ENCODE peak calls at places on chromosomes 11 and 22, in nine cellular contexts. One of them, this sample, is unnamed.

GRCh38 chr11:105344938-105345337 is 205.4 kb upstream of the CARD18 start:
- DNase-seq in uterus: no peak
- DNase-seq in transverse colon: no peak
- DNase-seq in A549: no peak
- DNase-seq in esophagus squamous epithelium: no peak
- DNase-seq in lower leg skin: no peak
- DNase-seq in HepG2: no peak
- DNase-seq in HCT116: no peak
- DNase-seq in GM12891: no peak
- DNase-seq in this sample: no peak

GRCh38 chr22:38214248-38215056 is 12.7 kb downstream of the MAFF start:
- DNase-seq in uterus: peak; percentile 62
- DNase-seq in transverse colon: peak; percentile 83
- DNase-seq in A549: no peak
- DNase-seq in esophagus squamous epithelium: no peak
- DNase-seq in lower leg skin: peak; percentile 91
- DNase-seq in HepG2: no peak
- DNase-seq in HCT116: no peak
- DNase-seq in GM12891: peak; percentile 66
- DNase-seq in this sample: peak; percentile 79

GRCh38 chr22:22578702-22579424 is 19.8 kb upstream of the PRAME start:
- DNase-seq in uterus: no peak
- DNase-seq in transverse colon: no peak
- DNase-seq in A549: no peak
- DNase-seq in esophagus squamous epithelium: no peak
- DNase-seq in lower leg skin: no peak
- DNase-seq in HepG2: no peak
- DNase-seq in HCT116: no peak
- DNase-seq in GM12891: no peak
- DNase-seq in this sample: no peak

GRCh38 chr11:68509105-68509504 is 48.6 kb downstream of the PPP6R3 start:
- DNase-seq in uterus: no peak
- DNase-seq in transverse colon: no peak
- DNase-seq in A549: no peak
- DNase-seq in esophagus squamous epithelium: no peak
- DNase-seq in lower leg skin: no peak
- DNase-seq in HepG2: no peak
- DNase-seq in HCT116: no peak
- DNase-seq in GM12891: no peak
- DNase-seq in this sample: no peak

GRCh38 chr22:27726726-27727449 is 74.7 kb downstream of the MN1 start:
- DNase-seq in uterus: peak; percentile 59
- DNase-seq in transverse colon: peak; percentile 28
- DNase-seq in A549: peak; percentile 52
- DNase-seq in esophagus squamous epithelium: peak; percentile 26
- DNase-seq in lower leg skin: no peak
- DNase-seq in HepG2: peak; percentile 4
- DNase-seq in HCT116: no peak
- DNase-seq in GM12891: no peak
- DNase-seq in this sample: peak; percentile 88

GRCh38 chr22:35327690-35328471 is 28.2 kb downstream of the TOM1 start:
- DNase-seq in uterus: no peak
- DNase-seq in transverse colon: no peak
- DNase-seq in A549: no peak
- DNase-seq in esophagus squamous epithelium: no peak
- DNase-seq in lower leg skin: no peak
- DNase-seq in HepG2: no peak
- DNase-seq in HCT116: no peak
- DNase-seq in GM12891: no peak
- DNase-seq in this sample: no peak

GRCh38 chr22:40463017-40463631 is 92.7 kb downstream of the SGSM3 start:
- DNase-seq in uterus: no peak
- DNase-seq in transverse colon: peak; percentile 27
- DNase-seq in A549: no peak
- DNase-seq in esophagus squamous epithelium: no peak
- DNase-seq in lower leg skin: no peak
- DNase-seq in HepG2: no peak
- DNase-seq in HCT116: no peak
- DNase-seq in GM12891: no peak
- DNase-seq in this sample: peak; percentile 55

GRCh38 chr11:8250446-8250845 is 13.2 kb downstream of the LMO1 start:
- DNase-seq in uterus: no peak
- DNase-seq in transverse colon: no peak
- DNase-seq in A549: no peak
- DNase-seq in esophagus squamous epithelium: no peak
- DNase-seq in lower leg skin: peak; percentile 76
- DNase-seq in HepG2: no peak
- DNase-seq in HCT116: no peak
- DNase-seq in GM12891: no peak
- DNase-seq in this sample: no peak

GRCh38 chr11:33913991-33914390 is 22.1 kb upstream of the LMO2 start:
- DNase-seq in uterus: no peak
- DNase-seq in transverse colon: no peak
- DNase-seq in A549: no peak
- DNase-seq in esophagus squamous epithelium: no peak
- DNase-seq in lower leg skin: no peak
- DNase-seq in HepG2: no peak
- DNase-seq in HCT116: no peak
- DNase-seq in GM12891: no peak
- DNase-seq in this sample: no peak

GRCh38 chr22:17807571-17808410 is 33.5 kb upstream of the BID start:
- DNase-seq in uterus: no peak
- DNase-seq in transverse colon: no peak
- DNase-seq in A549: no peak
- DNase-seq in esophagus squamous epithelium: no peak
- DNase-seq in lower leg skin: no peak
- DNase-seq in HepG2: no peak
- DNase-seq in HCT116: no peak
- DNase-seq in GM12891: no peak
- DNase-seq in this sample: no peak

GRCh38 chr11:104897891-104898684 is at the start of gene CASP12:
- DNase-seq in uterus: peak; percentile 16
- DNase-seq in transverse colon: no peak
- DNase-seq in A549: no peak
- DNase-seq in esophagus squamous epithelium: no peak
- DNase-seq in lower leg skin: no peak
- DNase-seq in HepG2: no peak
- DNase-seq in HCT116: no peak
- DNase-seq in GM12891: no peak
- DNase-seq in this sample: no peak

DNA sequence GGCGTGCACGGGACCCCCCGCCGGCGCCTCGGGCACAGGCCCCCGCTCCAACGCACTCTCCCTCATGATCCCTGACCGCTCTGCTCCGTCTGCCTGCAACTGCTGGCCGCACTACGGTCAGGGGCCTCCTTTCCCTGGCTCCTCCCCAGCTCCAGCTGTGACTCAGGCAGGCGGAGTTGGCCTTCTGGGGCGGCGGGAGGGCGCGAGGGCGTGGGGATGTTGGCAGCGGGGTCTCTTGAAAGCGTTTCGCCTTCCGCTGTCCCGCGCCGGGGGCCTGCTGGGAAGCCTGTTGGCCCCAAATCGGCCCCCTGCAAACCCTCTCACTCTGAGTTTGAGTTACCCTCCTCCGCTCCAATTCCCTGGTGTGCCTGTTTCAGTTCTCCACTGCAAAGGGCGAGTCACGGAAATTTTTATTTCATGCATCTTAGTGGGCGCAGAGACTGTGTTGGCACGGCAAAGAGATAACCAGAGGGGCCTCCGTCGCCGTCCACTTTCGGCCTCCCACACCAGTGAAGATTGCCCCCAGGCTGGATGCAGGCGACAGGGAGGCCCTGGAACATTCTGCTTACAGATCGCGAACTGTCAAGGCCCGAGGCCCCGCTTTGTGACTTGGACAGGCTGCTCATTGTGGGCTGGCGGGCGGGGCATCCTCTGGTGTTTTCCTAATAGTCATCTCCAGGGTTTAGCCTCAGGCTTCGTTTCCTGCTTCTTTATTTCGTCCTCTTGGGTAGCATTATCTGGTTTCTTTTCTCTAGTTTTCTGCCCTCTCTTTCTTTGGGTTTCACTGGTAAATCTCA is at the start of gene CAVIN3:
- DNase-seq in uterus: peak; percentile 89
- DNase-seq in transverse colon: peak; percentile 59
- DNase-seq in A549: peak; percentile 23
- DNase-seq in esophagus squamous epithelium: peak; percentile 27
- DNase-seq in lower leg skin: peak; percentile 97
- DNase-seq in HepG2: no peak
- DNase-seq in HCT116: peak; percentile 48
- DNase-seq in GM12891: peak; percentile 13
- DNase-seq in this sample: peak; percentile 23
- TF ChIP-seq POLR2A in uterus: peak; percentile 39
- TF ChIP-seq POLR2A in transverse colon: peak; percentile 52
- TF ChIP-seq POLR2A in A549: peak; percentile 57
- TF ChIP-seq POLR2A in esophagus squamous epithelium: peak; percentile 76
- TF ChIP-seq POLR2A in lower leg skin: no peak
- TF ChIP-seq POLR2A in HepG2: no peak
- TF ChIP-seq POLR2A in HCT116: peak; percentile 37
- TF ChIP-seq POLR2A in GM12891: no peak
- TF ChIP-seq POLR2A in this sample: no peak

GRCh38 chr11:65225284-65226102 is 36.3 kb upstream of the POLA2 start:
- DNase-seq in uterus: peak; percentile 71
- DNase-seq in transverse colon: peak; percentile 69
- DNase-seq in A549: no peak
- DNase-seq in esophagus squamous epithelium: no peak
- DNase-seq in lower leg skin: peak; percentile 94
- DNase-seq in HepG2: peak; percentile 47
- DNase-seq in HCT116: no peak
- DNase-seq in GM12891: peak; percentile 69
- DNase-seq in this sample: peak; percentile 60
- TF ChIP-seq POLR2A in uterus: no peak
- TF ChIP-seq POLR2A in transverse colon: no peak
- TF ChIP-seq POLR2A in A549: no peak
- TF ChIP-seq POLR2A in esophagus squamous epithelium: no peak
- TF ChIP-seq POLR2A in lower leg skin: no peak
- TF ChIP-seq POLR2A in HepG2: no peak
- TF ChIP-seq POLR2A in HCT116: no peak
- TF ChIP-seq POLR2A in GM12891: no peak
- TF ChIP-seq POLR2A in this sample: no peak

GRCh38 chr11:123431619-123432018 is 1.6 kb downstream of the GRAMD1B start:
- DNase-seq in uterus: no peak
- DNase-seq in transverse colon: no peak
- DNase-seq in A549: peak; percentile 8
- DNase-seq in esophagus squamous epithelium: no peak
- DNase-seq in lower leg skin: peak; percentile 37
- DNase-seq in HepG2: no peak
- DNase-seq in HCT116: no peak
- DNase-seq in GM12891: no peak
- DNase-seq in this sample: no peak

GRCh38 chr11:123429336-123429735 is 733 bp upstream of the GRAMD1B start:
- DNase-seq in uterus: no peak
- DNase-seq in transverse colon: no peak
- DNase-seq in A549: no peak
- DNase-seq in esophagus squamous epithelium: no peak
- DNase-seq in lower leg skin: peak; percentile 74
- DNase-seq in HepG2: no peak
- DNase-seq in HCT116: no peak
- DNase-seq in GM12891: no peak
- DNase-seq in this sample: no peak

GRCh38 chr11:123430736-123431356 is 777 bp downstream of the GRAMD1B start:
- DNase-seq in uterus: no peak
- DNase-seq in transverse colon: peak; percentile 72
- DNase-seq in A549: peak; percentile 49
- DNase-seq in esophagus squamous epithelium: no peak
- DNase-seq in lower leg skin: peak; percentile 91
- DNase-seq in HepG2: no peak
- DNase-seq in HCT116: no peak
- DNase-seq in GM12891: peak; percentile 59
- DNase-seq in this sample: no peak

GRCh38 chr11:123428221-123428631 is 1.8 kb upstream of the GRAMD1B start:
- DNase-seq in uterus: no peak
- DNase-seq in transverse colon: no peak
- DNase-seq in A549: no peak
- DNase-seq in esophagus squamous epithelium: no peak
- DNase-seq in lower leg skin: peak; percentile 70
- DNase-seq in HepG2: no peak
- DNase-seq in HCT116: no peak
- DNase-seq in GM12891: no peak
- DNase-seq in this sample: no peak

DNA sequence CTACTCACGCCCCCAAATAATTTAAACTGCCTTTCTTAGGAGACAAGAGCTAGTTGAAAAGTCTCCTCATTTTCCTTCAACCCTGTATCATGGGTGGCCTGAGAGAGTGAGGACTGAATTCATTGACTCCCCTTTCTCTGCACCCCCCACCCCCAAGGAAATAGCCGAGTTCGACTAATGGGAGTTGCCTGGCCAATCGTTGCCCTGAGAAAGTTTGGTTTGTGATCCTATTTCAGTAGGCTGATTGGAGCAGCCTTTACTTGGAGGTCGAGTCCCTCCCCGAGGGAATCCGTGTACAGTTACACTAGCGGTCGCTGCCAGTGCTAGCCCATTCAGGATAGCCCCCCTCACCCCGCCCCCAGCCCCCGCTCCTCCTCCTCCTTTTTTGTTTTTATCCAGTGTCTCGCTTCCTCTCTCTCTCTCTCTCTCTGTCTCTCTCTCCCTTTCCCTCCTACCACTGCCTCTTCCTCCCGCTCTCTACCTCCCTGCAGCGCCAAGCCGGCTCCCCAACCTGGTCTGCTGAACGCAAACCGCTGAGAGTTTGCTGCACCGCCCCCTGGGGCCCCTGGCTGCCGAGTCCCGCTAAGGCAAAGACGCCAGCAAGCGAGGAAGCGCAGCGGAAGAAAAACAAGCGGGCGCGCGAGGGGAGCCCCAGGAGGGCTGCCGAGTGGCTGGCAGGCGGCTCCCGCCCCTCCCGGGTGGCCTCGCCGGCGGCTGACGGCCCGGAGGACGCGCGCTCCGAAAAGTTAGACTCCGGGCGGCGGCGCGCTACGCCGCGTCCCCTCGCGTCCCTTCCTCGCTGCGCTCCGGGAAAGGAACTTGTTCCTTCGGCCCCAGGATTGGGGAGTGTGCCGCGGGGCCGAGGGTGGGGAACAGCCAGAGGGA is at the start of gene GRAMD1B:
- DNase-seq in uterus: peak; percentile 15
- DNase-seq in transverse colon: peak; percentile 53
- DNase-seq in A549: peak; percentile 68
- DNase-seq in esophagus squamous epithelium: no peak
- DNase-seq in lower leg skin: peak; percentile 87
- DNase-seq in HepG2: no peak
- DNase-seq in HCT116: no peak
- DNase-seq in GM12891: peak; percentile 82
- DNase-seq in this sample: no peak
- TF ChIP-seq POLR2A in uterus: no peak
- TF ChIP-seq POLR2A in transverse colon: no peak
- TF ChIP-seq POLR2A in A549: no peak
- TF ChIP-seq POLR2A in esophagus squamous epithelium: no peak
- TF ChIP-seq POLR2A in lower leg skin: no peak
- TF ChIP-seq POLR2A in HepG2: no peak
- TF ChIP-seq POLR2A in HCT116: no peak
- TF ChIP-seq POLR2A in GM12891: no peak
- TF ChIP-seq POLR2A in this sample: no peak

DNA sequence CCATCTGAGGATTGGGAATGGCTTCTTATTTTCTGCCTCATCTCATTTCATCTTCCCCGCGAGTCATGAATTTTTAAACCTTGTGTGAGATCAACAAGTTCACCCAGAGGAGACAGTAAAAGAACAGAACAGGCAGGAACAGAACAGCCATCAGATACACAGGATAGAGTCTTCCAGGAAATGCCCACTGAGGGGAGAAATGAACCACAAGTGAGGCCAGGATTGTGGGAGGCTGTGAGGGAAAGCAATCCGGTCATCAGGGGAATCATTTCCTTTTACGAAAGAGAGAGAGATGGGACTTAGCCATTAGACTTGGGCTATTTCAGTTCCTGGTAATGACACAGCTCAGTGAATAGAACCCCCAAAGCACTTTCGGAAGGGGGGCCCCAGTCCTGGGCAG is 34.3 kb upstream of the LRRC10B start:
- DNase-seq in uterus: no peak
- DNase-seq in transverse colon: no peak
- DNase-seq in A549: no peak
- DNase-seq in esophagus squamous epithelium: no peak
- DNase-seq in lower leg skin: no peak
- DNase-seq in HepG2: no peak
- DNase-seq in HCT116: no peak
- DNase-seq in GM12891: no peak
- DNase-seq in this sample: no peak
- TF ChIP-seq POLR2A in uterus: no peak
- TF ChIP-seq POLR2A in transverse colon: no peak
- TF ChIP-seq POLR2A in A549: no peak
- TF ChIP-seq POLR2A in esophagus squamous epithelium: no peak
- TF ChIP-seq POLR2A in lower leg skin: no peak
- TF ChIP-seq POLR2A in HepG2: no peak
- TF ChIP-seq POLR2A in HCT116: no peak
- TF ChIP-seq POLR2A in GM12891: no peak
- TF ChIP-seq POLR2A in this sample: no peak

This sample was measured in erythroblast.